ENCODE peak calls at places on chromosomes 6 and 20, in five cellular contexts. One of them, this sample, is unnamed.

GRCh38 chr6:111478749-111479148 is 4.3 kb downstream of the REV3L start:
- DNase-seq in spleen: no peak
- DNase-seq in ovary: no peak
- DNase-seq in RWPE1: peak
- DNase-seq in foreskin keratinocyte: no peak
- DNase-seq in this sample: no peak

GRCh38 chr20:53243152-53243551 is 271.0 kb downstream of the TSHZ2 start:
- DNase-seq in ovary: no peak
- DNase-seq in spleen: no peak
- DNase-seq in foreskin keratinocyte: no peak
- DNase-seq in RWPE1: peak
- DNase-seq in this sample: no peak

GRCh38 chr6:154458565-154459475 is 51.7 kb downstream of the CNKSR3 start:
- DNase-seq in ovary: no peak
- DNase-seq in spleen: no peak
- DNase-seq in RWPE1: no peak
- DNase-seq in foreskin keratinocyte: no peak
- DNase-seq in this sample: no peak

GRCh38 chr6:39881851-39882566 is 52.3 kb downstream of the MOCS1 start:
- DNase-seq in spleen: no peak
- DNase-seq in RWPE1: no peak
- DNase-seq in foreskin keratinocyte: no peak
- DNase-seq in ovary: peak
- DNase-seq in this sample: no peak

GRCh38 chr20:46808565-46808964 is 86.1 kb upstream of the EYA2 start:
- DNase-seq in ovary: no peak
- DNase-seq in foreskin keratinocyte: no peak
- DNase-seq in spleen: no peak
- DNase-seq in RWPE1: no peak
- DNase-seq in this sample: no peak

GRCh38 chr20:50415516-50416268 is 94.5 kb upstream of the PTPN1 start:
- DNase-seq in foreskin keratinocyte: no peak
- DNase-seq in ovary: peak
- DNase-seq in RWPE1: peak
- DNase-seq in spleen: peak
- DNase-seq in this sample: peak

GRCh38 chr6:111724505-111724904 is 118.8 kb upstream of the TRAF3IP2 start:
- DNase-seq in ovary: no peak
- DNase-seq in foreskin keratinocyte: no peak
- DNase-seq in spleen: no peak
- DNase-seq in RWPE1: no peak
- DNase-seq in this sample: no peak

GRCh38 chr6:7172605-7173185 is 64.9 kb downstream of the RREB1 start:
- DNase-seq in RWPE1: no peak
- DNase-seq in foreskin keratinocyte: no peak
- DNase-seq in ovary: no peak
- DNase-seq in spleen: no peak
- DNase-seq in this sample: no peak

GRCh38 chr20:14617123-14617522 is 279.7 kb upstream of the FLRT3 start:
- DNase-seq in RWPE1: no peak
- DNase-seq in spleen: no peak
- DNase-seq in foreskin keratinocyte: no peak
- DNase-seq in ovary: no peak
- DNase-seq in this sample: no peak

GRCh38 chr6:142297996-142298753 is 3.6 kb upstream of the ADGRG6 start:
- DNase-seq in ovary: no peak
- DNase-seq in RWPE1: no peak
- DNase-seq in foreskin keratinocyte: peak
- DNase-seq in spleen: no peak
- DNase-seq in this sample: no peak

GRCh38 chr20:45138451-45139300 is 14.4 kb upstream of the WFDC12 start:
- DNase-seq in spleen: peak
- DNase-seq in ovary: no peak
- DNase-seq in RWPE1: peak
- DNase-seq in foreskin keratinocyte: no peak
- DNase-seq in this sample: no peak

GRCh38 chr6:38827024-38827423 is 111.9 kb downstream of the DNAH8 start:
- DNase-seq in spleen: no peak
- DNase-seq in ovary: no peak
- DNase-seq in RWPE1: no peak
- DNase-seq in foreskin keratinocyte: no peak
- DNase-seq in this sample: no peak

GRCh38 chr6:29764422-29765196 is 41.4 kb downstream of the HLA-F start:
- DNase-seq in spleen: no peak
- DNase-seq in RWPE1: no peak
- DNase-seq in foreskin keratinocyte: no peak
- DNase-seq in ovary: no peak
- DNase-seq in this sample: no peak

GRCh38 chr20:62949153-62949821 is 3.2 kb upstream of the SLC17A9 start:
- DNase-seq in spleen: peak
- DNase-seq in foreskin keratinocyte: no peak
- DNase-seq in ovary: no peak
- DNase-seq in RWPE1: no peak
- DNase-seq in this sample: no peak

GRCh38 chr20:16317445-16318362 is 255.5 kb downstream of the KIF16B start:
- DNase-seq in ovary: no peak
- DNase-seq in foreskin keratinocyte: no peak
- DNase-seq in RWPE1: no peak
- DNase-seq in spleen: no peak
- DNase-seq in this sample: no peak

GRCh38 chr6:32146287-32146686 is 5.5 kb downstream of the PRRT1 start:
- DNase-seq in foreskin keratinocyte: no peak
- DNase-seq in RWPE1: no peak
- DNase-seq in ovary: no peak
- DNase-seq in spleen: no peak
- DNase-seq in this sample: no peak

GRCh38 chr6:149060985-149061760 is 256.3 kb upstream of the TAB2 start:
- DNase-seq in RWPE1: peak
- DNase-seq in spleen: no peak
- DNase-seq in foreskin keratinocyte: no peak
- DNase-seq in ovary: no peak
- DNase-seq in this sample: no peak

GRCh38 chr6:6699741-6700367 is 111.3 kb downstream of the LY86 start:
- DNase-seq in foreskin keratinocyte: peak
- DNase-seq in spleen: no peak
- DNase-seq in RWPE1: peak
- DNase-seq in ovary: peak
- DNase-seq in this sample: no peak

GRCh38 chr6:110528051-110528929 is 51.9 kb upstream of the SLC22A16 start:
- DNase-seq in foreskin keratinocyte: peak
- DNase-seq in ovary: peak
- DNase-seq in spleen: no peak
- DNase-seq in RWPE1: peak
- DNase-seq in this sample: no peak

GRCh38 chr6:70398783-70399730 is 14.3 kb upstream of the FAM135A start:
- DNase-seq in foreskin keratinocyte: peak
- DNase-seq in RWPE1: peak
- DNase-seq in spleen: no peak
- DNase-seq in ovary: no peak
- DNase-seq in this sample: no peak

GRCh38 chr6:47106721-47107197 is 64.6 kb upstream of the ADGRF1 start:
- DNase-seq in ovary: no peak
- DNase-seq in spleen: no peak
- DNase-seq in foreskin keratinocyte: no peak
- DNase-seq in RWPE1: no peak
- DNase-seq in this sample: no peak

GRCh38 chr20:760751-761417 is 7.4 kb downstream of the SLC52A3 start:
- DNase-seq in ovary: no peak
- DNase-seq in RWPE1: peak
- DNase-seq in foreskin keratinocyte: no peak
- DNase-seq in spleen: no peak
- DNase-seq in this sample: no peak

GRCh38 chr6:44660561-44661220 is 273.2 kb downstream of the CDC5L start:
- DNase-seq in RWPE1: no peak
- DNase-seq in ovary: no peak
- DNase-seq in foreskin keratinocyte: no peak
- DNase-seq in spleen: no peak
- DNase-seq in this sample: no peak

GRCh38 chr6:168506460-168506859 is 65.5 kb downstream of the SMOC2 start:
- DNase-seq in spleen: no peak
- DNase-seq in ovary: no peak
- DNase-seq in foreskin keratinocyte: no peak
- DNase-seq in RWPE1: no peak
- DNase-seq in this sample: no peak

GRCh38 chr6:1324926-1325325 is 13.0 kb downstream of the FOXQ1 start:
- DNase-seq in foreskin keratinocyte: no peak
- DNase-seq in spleen: no peak
- DNase-seq in RWPE1: no peak
- DNase-seq in ovary: no peak
- DNase-seq in this sample: no peak

GRCh38 chr6:1326535-1327121 is 14.7 kb downstream of the FOXQ1 start:
- DNase-seq in ovary: no peak
- DNase-seq in RWPE1: no peak
- DNase-seq in foreskin keratinocyte: no peak
- DNase-seq in spleen: no peak
- DNase-seq in this sample: no peak

GRCh38 chr6:1328129-1328528 is 16.2 kb downstream of the FOXQ1 start:
- DNase-seq in foreskin keratinocyte: no peak
- DNase-seq in ovary: no peak
- DNase-seq in spleen: no peak
- DNase-seq in RWPE1: no peak
- DNase-seq in this sample: no peak

GRCh38 chr6:1327630-1328029 is 15.7 kb downstream of the FOXQ1 start:
- DNase-seq in spleen: no peak
- DNase-seq in RWPE1: no peak
- DNase-seq in foreskin keratinocyte: no peak
- DNase-seq in ovary: no peak
- DNase-seq in this sample: no peak

GRCh38 chr6:1325471-1326309 is 13.8 kb downstream of the FOXQ1 start:
- DNase-seq in ovary: no peak
- DNase-seq in RWPE1: peak
- DNase-seq in spleen: no peak
- DNase-seq in foreskin keratinocyte: peak
- DNase-seq in this sample: no peak
- H3K27ac ChIP-seq in ovary: no peak
- H3K27ac ChIP-seq in RWPE1: peak
- H3K27ac ChIP-seq in spleen: no peak
- H3K27ac ChIP-seq in foreskin keratinocyte: peak
- H3K27ac ChIP-seq in this sample: no peak

GRCh38 chr6:145457556-145457955 is 277.8 kb downstream of the EPM2A start:
- DNase-seq in ovary: no peak
- DNase-seq in RWPE1: no peak
- DNase-seq in spleen: no peak
- DNase-seq in foreskin keratinocyte: no peak
- DNase-seq in this sample: no peak
- TF ChIP-seq CTCF in ovary: no peak
- TF ChIP-seq CTCF in RWPE1: no peak
- TF ChIP-seq CTCF in spleen: no peak
- TF ChIP-seq CTCF in foreskin keratinocyte: no peak
- TF ChIP-seq CTCF in this sample: no peak

GRCh38 chr6:166364480-166364879 is 18.3 kb downstream of the MPC1 start:
- DNase-seq in foreskin keratinocyte: no peak
- DNase-seq in spleen: no peak
- DNase-seq in ovary: no peak
- DNase-seq in RWPE1: no peak
- DNase-seq in this sample: no peak
- H3K27ac ChIP-seq in foreskin keratinocyte: no peak
- H3K27ac ChIP-seq in spleen: no peak
- H3K27ac ChIP-seq in ovary: no peak
- H3K27ac ChIP-seq in RWPE1: no peak
- H3K27ac ChIP-seq in this sample: peak

GRCh38 chr6:159041181-159041580 is 3.6 kb downstream of the TAGAP start:
- DNase-seq in RWPE1: no peak
- DNase-seq in spleen: no peak
- DNase-seq in foreskin keratinocyte: no peak
- DNase-seq in ovary: no peak
- DNase-seq in this sample: no peak

GRCh38 chr6:159043236-159043635 is 1.6 kb downstream of the TAGAP start:
- DNase-seq in ovary: no peak
- DNase-seq in spleen: no peak
- DNase-seq in RWPE1: no peak
- DNase-seq in foreskin keratinocyte: no peak
- DNase-seq in this sample: no peak

GRCh38 chr6:159043986-159044385 is 805 bp downstream of the TAGAP start:
- DNase-seq in ovary: no peak
- DNase-seq in RWPE1: no peak
- DNase-seq in spleen: no peak
- DNase-seq in foreskin keratinocyte: no peak
- DNase-seq in this sample: no peak

GRCh38 chr6:159042824-159043181 is 2.0 kb downstream of the TAGAP start:
- DNase-seq in RWPE1: no peak
- DNase-seq in foreskin keratinocyte: no peak
- DNase-seq in spleen: no peak
- DNase-seq in ovary: no peak
- DNase-seq in this sample: no peak

GRCh38 chr6:159042003-159042823 is 2.6 kb downstream of the TAGAP start:
- DNase-seq in ovary: peak
- DNase-seq in RWPE1: peak
- DNase-seq in spleen: peak
- DNase-seq in foreskin keratinocyte: peak
- DNase-seq in this sample: no peak
- TF ChIP-seq CTCF in ovary: peak
- TF ChIP-seq CTCF in RWPE1: peak
- TF ChIP-seq CTCF in spleen: peak
- TF ChIP-seq CTCF in foreskin keratinocyte: peak
- TF ChIP-seq CTCF in this sample: peak

GRCh38 chr6:85362652-85363310 is 87.1 kb upstream of the NT5E start:
- DNase-seq in RWPE1: no peak
- DNase-seq in spleen: no peak
- DNase-seq in foreskin keratinocyte: no peak
- DNase-seq in ovary: no peak
- DNase-seq in this sample: no peak

GRCh38 chr6:85361643-85362014 is 88.3 kb upstream of the NT5E start:
- DNase-seq in spleen: no peak
- DNase-seq in ovary: peak
- DNase-seq in RWPE1: no peak
- DNase-seq in foreskin keratinocyte: no peak
- DNase-seq in this sample: no peak

GRCh38 chr6:85364354-85364753 is 85.5 kb upstream of the NT5E start:
- DNase-seq in RWPE1: peak
- DNase-seq in spleen: no peak
- DNase-seq in foreskin keratinocyte: peak
- DNase-seq in ovary: no peak
- DNase-seq in this sample: no peak

GRCh38 chr6:85363870-85364269 is 86.0 kb upstream of the NT5E start:
- DNase-seq in spleen: no peak
- DNase-seq in foreskin keratinocyte: no peak
- DNase-seq in ovary: no peak
- DNase-seq in RWPE1: no peak
- DNase-seq in this sample: no peak

GRCh38 chr6:85360794-85361642 is 88.9 kb upstream of the NT5E start:
- DNase-seq in spleen: no peak
- DNase-seq in ovary: peak
- DNase-seq in RWPE1: peak
- DNase-seq in foreskin keratinocyte: peak
- DNase-seq in this sample: no peak
- H3K27ac ChIP-seq in spleen: no peak
- H3K27ac ChIP-seq in ovary: no peak
- H3K27ac ChIP-seq in RWPE1: peak
- H3K27ac ChIP-seq in foreskin keratinocyte: peak
- H3K27ac ChIP-seq in this sample: peak